ENCODE peak calls at places on chromosomes 12 and 14, in eight cellular contexts. F is HT1080, C is Calu3, M is NCI-H1436, S is left ventricle myocardium superior, Z is left cardiac atrium, Q is NCI-H1417, X is NCI-H460. T is an unnamed sample.

GRCh38 chr14:81193924-81194633 is 26.7 kb downstream of the GTF2A1 start:
- DNase-seq in C (no peak), Z (no peak), Q (peak; percentile 27), X (no peak), F (peak; percentile 27), S (no peak), M (no peak), T (peak; percentile 21)

GRCh38 chr14:64088647-64088964 is 205.6 kb downstream of the ESR2 start:
- DNase-seq in F (no peak), C (no peak), X (no peak), Q (no peak), Z (no peak), M (no peak), S (no peak), T (no peak)

GRCh38 chr12:90940872-90941499 is 14.0 kb downstream of the CCER1 start:
- DNase-seq in Z (no peak), Q (peak; percentile 76), F (no peak), X (peak; percentile 65), C (no peak), M (peak; percentile 10), S (no peak), T (peak; percentile 81)

GRCh38 chr12:58502236-58502635 is 418.1 kb downstream of the LRIG3 start:
- DNase-seq in F (no peak), C (no peak), M (peak; percentile 81), S (no peak), Z (no peak), Q (peak; percentile 99), X (no peak), T (peak; percentile 99)

GRCh38 chr14:69535230-69535848 is 39.3 kb downstream of the CCDC177 start:
- DNase-seq in Z (peak; percentile 42), Q (peak; percentile 85), F (peak; percentile 60), S (no peak), C (peak; percentile 52), M (peak; percentile 12), X (peak; percentile 54), T (peak; percentile 81)

GRCh38 chr14:69490219-69490918 is 5.8 kb downstream of the PLEKHD1 start:
- DNase-seq in Q (no peak), S (no peak), X (no peak), M (no peak), F (no peak), C (no peak), Z (no peak), T (no peak)

GRCh38 chr14:43754838-43755237 is 752.2 kb downstream of the FSCB start:
- DNase-seq in C (no peak), Q (no peak), S (no peak), X (no peak), Z (no peak), M (no peak), F (no peak), T (no peak)

GRCh38 chr12:66014818-66015217 is 115.7 kb downstream of the LLPH start:
- DNase-seq in C (no peak), X (no peak), S (no peak), Z (no peak), Q (no peak), M (no peak), F (no peak), T (no peak)

GRCh38 chr12:43835656-43836454 is at the start of gene TMEM117:
- DNase-seq in M (no peak), Z (peak; percentile 88), Q (peak; percentile 88), X (peak; percentile 18), F (peak; percentile 55), C (peak; percentile 29), S (peak; percentile 90), T (peak; percentile 83)

GRCh38 chr14:24084439-24084838 is 9.7 kb upstream of the PCK2 start:
- DNase-seq in Q (no peak), F (no peak), C (no peak), Z (no peak), X (no peak), M (no peak), S (no peak), T (no peak)

GRCh38 chr12:62190921-62191746 is 69.1 kb upstream of the USP15 start:
- DNase-seq in Z (no peak), M (no peak), F (no peak), C (peak; percentile 40), Q (no peak), S (peak; percentile 37), X (no peak), T (no peak)

GRCh38 chr12:6363330-6364036 is 11.9 kb downstream of the SCNN1A start:
- DNase-seq in M (no peak), S (peak; percentile 88), Q (peak; percentile 18), F (no peak), C (peak; percentile 83), Z (peak; percentile 81), X (peak; percentile 53), T (no peak)

GRCh38 chr14:68574906-68575305 is 218.0 kb downstream of the ZFP36L1 start:
- DNase-seq in Z (peak; percentile 40), M (no peak), X (no peak), S (peak; percentile 54), F (peak; percentile 29), Q (no peak), C (no peak), T (no peak)

GRCh38 chr14:99568567-99569560 is 35.1 kb downstream of the CCDC85C start:
- DNase-seq in M (no peak), S (peak; percentile 69), Q (peak; percentile 81), F (no peak), Z (no peak), X (no peak), C (no peak), T (peak; percentile 31)

T was measured in NCI-H69.